ENCODE peak calls at places on chromosomes 13 and 19, in seven cellular contexts. D, Z, R, X, C, V and M are unnamed samples.

GRCh38 chr19:32388393-32388724 is 17.2 kb upstream of the DPY19L3 start:
- DNase-seq in X (no peak), R (no peak), D (no peak), C (no peak), Z (no peak), V (no peak), M (no peak)

GRCh38 chr19:54967611-54968010 is 1.4 kb downstream of the NLRP2 start:
- DNase-seq in X (no peak), D (no peak), C (no peak), R (no peak), V (no peak), Z (no peak), M (no peak)

GRCh38 chr19:35240322-35240721 is 8.5 kb upstream of the LSR start:
- DNase-seq in X (no peak), V (no peak), R (no peak), D (no peak), Z (no peak), C (no peak), M (peak)

GRCh38 chr13:49308104-49308875 is 60.6 kb downstream of the CDADC1 start:
- DNase-seq in R (peak), Z (peak), D (peak), C (peak), V (no peak), X (no peak), M (no peak)

GRCh38 chr13:97889803-97890202 is 63.7 kb upstream of the IPO5 start:
- DNase-seq in C (peak), V (no peak), D (no peak), R (no peak), Z (no peak), X (no peak), M (no peak)

GRCh38 chr13:40063278-40063698 is 407.8 kb downstream of the COG6 start:
- DNase-seq in X (no peak), R (peak), D (no peak), Z (no peak), V (no peak), C (peak), M (no peak)

GRCh38 chr19:22945560-22945959 is 57.4 kb downstream of the ZNF728 start:
- DNase-seq in C (peak), Z (no peak), D (no peak), X (no peak), R (no peak), V (no peak), M (no peak)

GRCh38 chr19:290539-291521 is at the start of gene PLPP2:
- DNase-seq in V (no peak), X (no peak), R (peak), C (peak), Z (no peak), D (peak), M (no peak)

GRCh38 chr19:40808497-40808896 is 9.5 kb downstream of the EGLN2 start:
- DNase-seq in X (no peak), D (no peak), R (no peak), V (no peak), Z (no peak), C (no peak), M (no peak)

GRCh38 chr13:110651271-110651670 is 35.9 kb downstream of the NAXD start:
- DNase-seq in C (no peak), V (no peak), X (no peak), D (no peak), R (no peak), Z (peak), M (no peak)

GRCh38 chr19:628168-628567 is 5.2 kb downstream of the POLRMT start:
- DNase-seq in Z (no peak), V (peak), R (no peak), D (no peak), C (no peak), X (no peak), M (no peak)

GRCh38 chr13:70310720-70311119 is 202.5 kb upstream of the KLHL1 start:
- DNase-seq in V (no peak), Z (no peak), C (peak), X (no peak), D (no peak), R (peak), M (no peak)

GRCh38 chr19:4970558-4971423 is 1.9 kb downstream of the KDM4B start:
- DNase-seq in R (peak), Z (no peak), D (no peak), C (peak), X (no peak), V (no peak), M (no peak)

GRCh38 chr19:24054044-24054935 is 32.7 kb upstream of the ZNF254 start:
- DNase-seq in D (no peak), X (no peak), R (no peak), C (no peak), Z (no peak), V (no peak), M (no peak)

GRCh38 chr13:109784590-109785140 is 1.7 kb downstream of the IRS2 start:
- DNase-seq in V (no peak), X (peak), R (peak), D (peak), C (peak), Z (peak), M (peak)

GRCh38 chr19:15721208-15721607 is 6.6 kb upstream of the OR10H2 start:
- DNase-seq in R (no peak), D (no peak), X (no peak), Z (no peak), V (no peak), C (no peak), M (no peak)